ENCODE peak calls at places on chromosomes 4 and X, in five cellular contexts. One of them, this sample, is unnamed.

GRCh38 chrX:53071604-53072417 is 10.4 kb upstream of the TSPYL2 start:
- DNase-seq in AG04450: no peak
- DNase-seq in tibial nerve: peak
- DNase-seq in upper lobe of right lung: peak
- DNase-seq in D721Med: no peak
- DNase-seq in this sample: no peak

GRCh38 chr4:7358100-7358735 is 76.5 kb downstream of the PSAPL1 start:
- DNase-seq in upper lobe of right lung: peak
- DNase-seq in AG04450: peak
- DNase-seq in D721Med: no peak
- DNase-seq in tibial nerve: no peak
- DNase-seq in this sample: peak

GRCh38 chr4:152307669-152308068 is 228.2 kb downstream of the FBXW7 start:
- DNase-seq in upper lobe of right lung: no peak
- DNase-seq in AG04450: no peak
- DNase-seq in D721Med: no peak
- DNase-seq in tibial nerve: no peak
- DNase-seq in this sample: no peak

GRCh38 chrX:13069771-13070410 is 25.5 kb upstream of the FAM9C start:
- DNase-seq in AG04450: no peak
- DNase-seq in D721Med: no peak
- DNase-seq in upper lobe of right lung: no peak
- DNase-seq in tibial nerve: no peak
- DNase-seq in this sample: no peak

GRCh38 chr4:150794706-150795105 is 212.8 kb downstream of the MAB21L2 start:
- DNase-seq in tibial nerve: no peak
- DNase-seq in AG04450: no peak
- DNase-seq in upper lobe of right lung: no peak
- DNase-seq in D721Med: no peak
- DNase-seq in this sample: no peak

GRCh38 chrX:10902001-10902400 is 209.1 kb upstream of the HCCS start:
- DNase-seq in tibial nerve: no peak
- DNase-seq in D721Med: no peak
- DNase-seq in upper lobe of right lung: no peak
- DNase-seq in AG04450: no peak
- DNase-seq in this sample: no peak

GRCh38 chrX:2261838-2262678 is 238.7 kb downstream of the DHRSX start:
- DNase-seq in upper lobe of right lung: no peak
- DNase-seq in D721Med: no peak
- DNase-seq in AG04450: no peak
- DNase-seq in tibial nerve: no peak
- DNase-seq in this sample: no peak

GRCh38 chrX:22365460-22365859 is 92.7 kb downstream of the CBLL2 start:
- DNase-seq in D721Med: no peak
- DNase-seq in tibial nerve: no peak
- DNase-seq in upper lobe of right lung: no peak
- DNase-seq in AG04450: no peak
- DNase-seq in this sample: no peak

GRCh38 chr4:116389139-116389538 is 696.2 kb downstream of the TRAM1L1 start:
- DNase-seq in AG04450: no peak
- DNase-seq in upper lobe of right lung: no peak
- DNase-seq in D721Med: no peak
- DNase-seq in tibial nerve: no peak
- DNase-seq in this sample: no peak

GRCh38 chr4:129355529-129355928 is 259.6 kb downstream of the C4orf33 start:
- DNase-seq in AG04450: no peak
- DNase-seq in D721Med: no peak
- DNase-seq in upper lobe of right lung: no peak
- DNase-seq in tibial nerve: no peak
- DNase-seq in this sample: no peak

GRCh38 chrX:47222776-47223350 is 4.4 kb downstream of the CDK16 start:
- DNase-seq in AG04450: no peak
- DNase-seq in upper lobe of right lung: no peak
- DNase-seq in tibial nerve: no peak
- DNase-seq in D721Med: no peak
- DNase-seq in this sample: no peak

GRCh38 chrX:2627272-2627867 is 63.7 kb upstream of the CD99 start:
- DNase-seq in tibial nerve: no peak
- DNase-seq in D721Med: no peak
- DNase-seq in AG04450: no peak
- DNase-seq in upper lobe of right lung: no peak
- DNase-seq in this sample: no peak

GRCh38 chr4:112140536-112140935 is 4.7 kb upstream of the FAM241A start:
- DNase-seq in upper lobe of right lung: no peak
- DNase-seq in tibial nerve: no peak
- DNase-seq in AG04450: no peak
- DNase-seq in D721Med: no peak
- DNase-seq in this sample: no peak

GRCh38 chr4:22515145-22515887 is 550 bp downstream of the ADGRA3 start:
- DNase-seq in upper lobe of right lung: peak
- DNase-seq in AG04450: no peak
- DNase-seq in tibial nerve: peak
- DNase-seq in D721Med: peak
- DNase-seq in this sample: no peak

GRCh38 chr4:175705407-175705806 is 106.7 kb downstream of the GPM6A start:
- DNase-seq in D721Med: no peak
- DNase-seq in AG04450: no peak
- DNase-seq in upper lobe of right lung: no peak
- DNase-seq in tibial nerve: no peak
- DNase-seq in this sample: peak

GRCh38 chr4:113743690-113744089 is 17.8 kb downstream of the CAMK2D start:
- DNase-seq in tibial nerve: no peak
- DNase-seq in AG04450: no peak
- DNase-seq in upper lobe of right lung: no peak
- DNase-seq in D721Med: no peak
- DNase-seq in this sample: no peak

GRCh38 chr4:14596437-14596836 is 405.8 kb upstream of the CPEB2 start:
- DNase-seq in upper lobe of right lung: no peak
- DNase-seq in D721Med: no peak
- DNase-seq in AG04450: no peak
- DNase-seq in tibial nerve: no peak
- DNase-seq in this sample: no peak

GRCh38 chrX:10015711-10016515 is 48.8 kb downstream of the CLDN34 start:
- DNase-seq in D721Med: no peak
- DNase-seq in AG04450: no peak
- DNase-seq in upper lobe of right lung: peak
- DNase-seq in tibial nerve: no peak
- DNase-seq in this sample: no peak

GRCh38 chrX:39905475-39905889 is 192.3 kb downstream of the BCOR start:
- DNase-seq in tibial nerve: no peak
- DNase-seq in AG04450: no peak
- DNase-seq in upper lobe of right lung: no peak
- DNase-seq in D721Med: no peak
- DNase-seq in this sample: no peak

GRCh38 chr4:1554876-1555265 is 129.2 kb downstream of the FAM53A start:
- DNase-seq in tibial nerve: no peak
- DNase-seq in upper lobe of right lung: no peak
- DNase-seq in AG04450: no peak
- DNase-seq in D721Med: no peak
- DNase-seq in this sample: peak

GRCh38 chrX:25012793-25013592 is 2.8 kb downstream of the ARX start:
- DNase-seq in upper lobe of right lung: no peak
- DNase-seq in AG04450: no peak
- DNase-seq in tibial nerve: no peak
- DNase-seq in D721Med: no peak
- DNase-seq in this sample: no peak

GRCh38 chr4:26028793-26029511 is 114.9 kb downstream of the SMIM20 start:
- DNase-seq in tibial nerve: peak
- DNase-seq in D721Med: no peak
- DNase-seq in upper lobe of right lung: peak
- DNase-seq in AG04450: peak
- DNase-seq in this sample: peak

GRCh38 chr4:76781698-76782595 is 116.0 kb downstream of the SOWAHB start:
- DNase-seq in upper lobe of right lung: no peak
- DNase-seq in D721Med: no peak
- DNase-seq in AG04450: peak
- DNase-seq in tibial nerve: no peak
- DNase-seq in this sample: no peak

GRCh38 chr4:98260047-98260578 is 1.1 kb upstream of the RAP1GDS1 start:
- DNase-seq in tibial nerve: no peak
- DNase-seq in D721Med: no peak
- DNase-seq in AG04450: no peak
- DNase-seq in upper lobe of right lung: peak
- DNase-seq in this sample: peak

GRCh38 chr4:15778191-15778741 is at the start of gene CD38:
- DNase-seq in AG04450: no peak
- DNase-seq in upper lobe of right lung: peak
- DNase-seq in D721Med: no peak
- DNase-seq in tibial nerve: no peak
- DNase-seq in this sample: no peak
- TF ChIP-seq CTCF in AG04450: no peak
- TF ChIP-seq CTCF in upper lobe of right lung: no peak
- TF ChIP-seq CTCF in D721Med: no peak
- TF ChIP-seq CTCF in tibial nerve: no peak
- TF ChIP-seq CTCF in this sample: no peak

DNA sequence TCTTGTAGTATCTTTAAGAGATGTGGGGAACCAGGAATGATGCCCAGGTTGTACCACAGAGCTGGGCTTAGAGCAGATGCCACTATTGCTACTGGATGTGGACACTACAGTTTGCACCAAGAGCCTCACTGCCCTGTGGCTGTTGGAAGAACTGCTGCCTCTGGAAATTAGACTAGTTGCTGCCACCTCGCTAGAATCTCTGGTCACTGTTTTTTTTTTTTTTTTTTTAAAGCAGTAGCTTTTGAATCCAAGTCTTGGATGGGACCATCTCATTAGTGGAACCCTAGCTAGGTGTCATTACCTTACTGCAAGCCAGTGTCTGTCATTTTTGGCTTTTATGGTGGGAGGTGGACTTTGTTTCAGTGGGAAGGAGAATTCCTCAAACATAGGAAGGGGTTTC is 105.5 kb downstream of the ARHGAP10 start:
- DNase-seq in AG04450: no peak
- DNase-seq in upper lobe of right lung: no peak
- DNase-seq in D721Med: no peak
- DNase-seq in tibial nerve: no peak
- DNase-seq in this sample: no peak
- TF ChIP-seq CTCF in AG04450: peak
- TF ChIP-seq CTCF in upper lobe of right lung: no peak
- TF ChIP-seq CTCF in D721Med: no peak
- TF ChIP-seq CTCF in tibial nerve: no peak
- TF ChIP-seq CTCF in this sample: peak

DNA sequence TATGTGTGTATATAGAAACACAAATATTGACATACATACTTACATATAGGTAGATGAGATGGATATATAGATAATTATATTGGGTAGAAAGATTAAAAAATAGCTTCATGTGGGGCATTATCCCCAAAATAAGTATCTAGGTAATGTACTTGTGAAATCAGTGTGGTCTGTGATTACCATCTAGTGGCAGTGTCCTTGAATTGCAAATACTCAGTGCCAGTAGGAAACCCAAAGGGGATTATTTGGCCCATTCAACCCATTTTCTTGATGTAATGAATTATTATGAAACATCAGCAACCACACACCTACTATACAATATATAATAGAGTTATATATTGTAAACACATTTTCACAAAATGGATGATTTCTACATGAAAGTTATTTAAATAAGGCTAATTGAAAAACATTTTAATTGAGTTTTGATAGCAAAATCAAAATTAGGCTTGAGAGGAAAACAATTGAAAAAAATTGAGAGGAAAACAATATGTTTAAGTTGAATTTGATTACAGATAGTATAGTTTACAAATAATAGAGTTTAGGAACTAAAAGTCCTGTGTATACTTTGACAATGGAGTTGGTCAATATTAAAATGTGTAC is 389.4 kb downstream of the GALNTL6 start:
- DNase-seq in tibial nerve: no peak
- DNase-seq in AG04450: peak
- DNase-seq in D721Med: peak
- DNase-seq in upper lobe of right lung: no peak
- DNase-seq in this sample: no peak
- TF ChIP-seq CTCF in tibial nerve: peak
- TF ChIP-seq CTCF in AG04450: peak
- TF ChIP-seq CTCF in D721Med: peak
- TF ChIP-seq CTCF in upper lobe of right lung: peak
- TF ChIP-seq CTCF in this sample: peak

DNA sequence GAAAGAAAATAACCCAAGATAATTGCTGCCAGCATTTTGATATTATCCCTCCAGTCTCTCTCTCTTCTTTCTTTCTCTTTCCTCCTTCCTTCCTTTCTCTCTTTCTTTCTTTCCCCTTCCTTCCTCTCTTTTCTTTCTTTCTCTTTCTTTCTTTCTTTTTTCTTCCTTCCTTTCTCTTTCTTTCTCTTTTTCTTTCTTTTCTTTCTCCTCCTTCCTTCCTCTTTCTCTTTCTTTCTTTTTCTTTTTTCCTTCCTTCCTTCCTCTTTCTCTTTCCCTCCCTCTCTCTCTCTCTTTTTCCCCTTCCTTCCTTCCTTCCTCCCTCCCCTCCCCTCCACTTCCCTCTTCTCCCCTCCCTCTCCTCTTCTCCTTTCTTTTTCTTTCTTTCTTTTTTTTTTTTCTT is 32.6 kb upstream of the SHISA3 start:
- DNase-seq in upper lobe of right lung: no peak
- DNase-seq in tibial nerve: no peak
- DNase-seq in D721Med: no peak
- DNase-seq in AG04450: no peak
- DNase-seq in this sample: no peak
- TF ChIP-seq CTCF in upper lobe of right lung: no peak
- TF ChIP-seq CTCF in tibial nerve: no peak
- TF ChIP-seq CTCF in D721Med: no peak
- TF ChIP-seq CTCF in AG04450: no peak
- TF ChIP-seq CTCF in this sample: no peak